ENCODE peak calls at places on chromosomes 1 and 21, in nine cellular contexts. One of them, this sample, is unnamed.

GRCh38 chr1:203168991-203169390 is 6.6 kb downstream of the MYBPH start:
- DNase-seq in T-cell: no peak
- DNase-seq in RPMI8226: no peak
- DNase-seq in PC-3: no peak
- DNase-seq in mesenteric fat pad: no peak
- DNase-seq in GM04504: no peak
- DNase-seq in activated T-cell treated with anti-CD3 and anti-CD28 coated beads for 48 hours: no peak
- DNase-seq in AG04450: no peak
- DNase-seq in mucosa of gallbladder: no peak
- DNase-seq in this sample: no peak

GRCh38 chr21:32442566-32443318 is 30.2 kb downstream of the EVA1C start:
- DNase-seq in T-cell: no peak
- DNase-seq in RPMI8226: no peak
- DNase-seq in PC-3: peak; percentile 28
- DNase-seq in mesenteric fat pad: no peak
- DNase-seq in GM04504: no peak
- DNase-seq in activated T-cell treated with anti-CD3 and anti-CD28 coated beads for 48 hours: no peak
- DNase-seq in AG04450: no peak
- DNase-seq in mucosa of gallbladder: no peak
- DNase-seq in this sample: no peak

GRCh38 chr1:165235777-165236285 is 120.7 kb downstream of the LMX1A start:
- DNase-seq in T-cell: no peak
- DNase-seq in RPMI8226: no peak
- DNase-seq in PC-3: no peak
- DNase-seq in mesenteric fat pad: no peak
- DNase-seq in GM04504: no peak
- DNase-seq in activated T-cell treated with anti-CD3 and anti-CD28 coated beads for 48 hours: no peak
- DNase-seq in AG04450: no peak
- DNase-seq in mucosa of gallbladder: no peak
- DNase-seq in this sample: no peak

GRCh38 chr21:31707499-31707898 is 24.4 kb downstream of the SCAF4 start:
- DNase-seq in T-cell: no peak
- DNase-seq in RPMI8226: no peak
- DNase-seq in PC-3: peak; percentile 41
- DNase-seq in mesenteric fat pad: no peak
- DNase-seq in GM04504: no peak
- DNase-seq in activated T-cell treated with anti-CD3 and anti-CD28 coated beads for 48 hours: no peak
- DNase-seq in AG04450: no peak
- DNase-seq in mucosa of gallbladder: no peak
- DNase-seq in this sample: no peak

GRCh38 chr1:88746916-88747315 is 62.8 kb downstream of the PKN2 start:
- DNase-seq in T-cell: no peak
- DNase-seq in RPMI8226: no peak
- DNase-seq in PC-3: no peak
- DNase-seq in mesenteric fat pad: no peak
- DNase-seq in GM04504: no peak
- DNase-seq in activated T-cell treated with anti-CD3 and anti-CD28 coated beads for 48 hours: no peak
- DNase-seq in AG04450: no peak
- DNase-seq in mucosa of gallbladder: no peak
- DNase-seq in this sample: no peak

GRCh38 chr1:230327892-230328284 is 98.2 kb downstream of the PGBD5 start:
- DNase-seq in T-cell: no peak
- DNase-seq in RPMI8226: no peak
- DNase-seq in PC-3: peak; percentile 87
- DNase-seq in mesenteric fat pad: no peak
- DNase-seq in GM04504: no peak
- DNase-seq in activated T-cell treated with anti-CD3 and anti-CD28 coated beads for 48 hours: peak; percentile 16
- DNase-seq in AG04450: no peak
- DNase-seq in mucosa of gallbladder: no peak
- DNase-seq in this sample: no peak

GRCh38 chr1:104878203-104878911 is 1128.7 kb downstream of the AMY1C start:
- DNase-seq in T-cell: no peak
- DNase-seq in RPMI8226: no peak
- DNase-seq in PC-3: no peak
- DNase-seq in mesenteric fat pad: no peak
- DNase-seq in GM04504: no peak
- DNase-seq in activated T-cell treated with anti-CD3 and anti-CD28 coated beads for 48 hours: no peak
- DNase-seq in AG04450: no peak
- DNase-seq in mucosa of gallbladder: no peak
- DNase-seq in this sample: no peak

GRCh38 chr1:17586172-17586963 is 46.9 kb downstream of the ARHGEF10L start:
- DNase-seq in T-cell: no peak
- DNase-seq in RPMI8226: no peak
- DNase-seq in PC-3: peak; percentile 52
- DNase-seq in mesenteric fat pad: no peak
- DNase-seq in GM04504: peak; percentile 80
- DNase-seq in activated T-cell treated with anti-CD3 and anti-CD28 coated beads for 48 hours: no peak
- DNase-seq in AG04450: peak; percentile 73
- DNase-seq in mucosa of gallbladder: no peak
- DNase-seq in this sample: peak; percentile 75

GRCh38 chr1:115218696-115219095 is 119.4 kb downstream of the NGF start:
- DNase-seq in T-cell: no peak
- DNase-seq in RPMI8226: no peak
- DNase-seq in PC-3: peak; percentile 22
- DNase-seq in mesenteric fat pad: no peak
- DNase-seq in GM04504: no peak
- DNase-seq in activated T-cell treated with anti-CD3 and anti-CD28 coated beads for 48 hours: no peak
- DNase-seq in AG04450: no peak
- DNase-seq in mucosa of gallbladder: no peak
- DNase-seq in this sample: no peak

GRCh38 chr1:188988589-188988988 is 1489.1 kb downstream of the BRINP3 start:
- DNase-seq in T-cell: no peak
- DNase-seq in RPMI8226: no peak
- DNase-seq in PC-3: peak; percentile 10
- DNase-seq in mesenteric fat pad: no peak
- DNase-seq in GM04504: no peak
- DNase-seq in activated T-cell treated with anti-CD3 and anti-CD28 coated beads for 48 hours: no peak
- DNase-seq in AG04450: no peak
- DNase-seq in mucosa of gallbladder: no peak
- DNase-seq in this sample: peak; percentile 1

GRCh38 chr21:44969965-44970755 is 30.3 kb downstream of the SLX9 start:
- DNase-seq in T-cell: no peak
- DNase-seq in RPMI8226: no peak
- DNase-seq in PC-3: peak; percentile 52
- DNase-seq in mesenteric fat pad: no peak
- DNase-seq in GM04504: no peak
- DNase-seq in activated T-cell treated with anti-CD3 and anti-CD28 coated beads for 48 hours: no peak
- DNase-seq in AG04450: no peak
- DNase-seq in mucosa of gallbladder: no peak
- DNase-seq in this sample: no peak

GRCh38 chr21:42672699-42673458 is 19.5 kb downstream of the PDE9A start:
- DNase-seq in T-cell: no peak
- DNase-seq in RPMI8226: no peak
- DNase-seq in PC-3: peak; percentile 90
- DNase-seq in mesenteric fat pad: no peak
- DNase-seq in GM04504: no peak
- DNase-seq in activated T-cell treated with anti-CD3 and anti-CD28 coated beads for 48 hours: no peak
- DNase-seq in AG04450: no peak
- DNase-seq in mucosa of gallbladder: no peak
- DNase-seq in this sample: no peak

GRCh38 chr1:64031191-64031590 is 172.2 kb upstream of the UBE2U start:
- DNase-seq in T-cell: no peak
- DNase-seq in RPMI8226: no peak
- DNase-seq in PC-3: no peak
- DNase-seq in mesenteric fat pad: no peak
- DNase-seq in GM04504: no peak
- DNase-seq in activated T-cell treated with anti-CD3 and anti-CD28 coated beads for 48 hours: no peak
- DNase-seq in AG04450: no peak
- DNase-seq in mucosa of gallbladder: no peak
- DNase-seq in this sample: no peak

GRCh38 chr1:22153653-22154052 is 10.8 kb upstream of the WNT4 start:
- DNase-seq in T-cell: no peak
- DNase-seq in RPMI8226: no peak
- DNase-seq in PC-3: no peak
- DNase-seq in mesenteric fat pad: no peak
- DNase-seq in GM04504: no peak
- DNase-seq in activated T-cell treated with anti-CD3 and anti-CD28 coated beads for 48 hours: no peak
- DNase-seq in AG04450: no peak
- DNase-seq in mucosa of gallbladder: no peak
- DNase-seq in this sample: no peak

GRCh38 chr21:45250914-45251634 is 36.6 kb downstream of the POFUT2 start:
- DNase-seq in T-cell: no peak
- DNase-seq in RPMI8226: no peak
- DNase-seq in PC-3: no peak
- DNase-seq in mesenteric fat pad: no peak
- DNase-seq in GM04504: no peak
- DNase-seq in activated T-cell treated with anti-CD3 and anti-CD28 coated beads for 48 hours: no peak
- DNase-seq in AG04450: no peak
- DNase-seq in mucosa of gallbladder: no peak
- DNase-seq in this sample: no peak

GRCh38 chr1:164589961-164590507 is 31.1 kb downstream of the PBX1 start:
- DNase-seq in T-cell: no peak
- DNase-seq in RPMI8226: no peak
- DNase-seq in PC-3: no peak
- DNase-seq in mesenteric fat pad: no peak
- DNase-seq in GM04504: no peak
- DNase-seq in activated T-cell treated with anti-CD3 and anti-CD28 coated beads for 48 hours: no peak
- DNase-seq in AG04450: no peak
- DNase-seq in mucosa of gallbladder: no peak
- DNase-seq in this sample: no peak

GRCh38 chr21:36048357-36048756 is 12.0 kb downstream of the SETD4 start:
- DNase-seq in T-cell: no peak
- DNase-seq in RPMI8226: no peak
- DNase-seq in PC-3: no peak
- DNase-seq in mesenteric fat pad: no peak
- DNase-seq in GM04504: no peak
- DNase-seq in activated T-cell treated with anti-CD3 and anti-CD28 coated beads for 48 hours: no peak
- DNase-seq in AG04450: no peak
- DNase-seq in mucosa of gallbladder: no peak
- DNase-seq in this sample: no peak

GRCh38 chr1:244836135-244836521 is 670 bp downstream of the COX20 start:
- DNase-seq in T-cell: no peak
- DNase-seq in RPMI8226: peak; percentile 31
- DNase-seq in PC-3: peak; percentile 50
- DNase-seq in mesenteric fat pad: no peak
- DNase-seq in GM04504: no peak
- DNase-seq in activated T-cell treated with anti-CD3 and anti-CD28 coated beads for 48 hours: no peak
- DNase-seq in AG04450: no peak
- DNase-seq in mucosa of gallbladder: no peak
- DNase-seq in this sample: peak; percentile 32

GRCh38 chr1:83763281-83764095 is 235.4 kb downstream of the TTLL7 start:
- DNase-seq in T-cell: no peak
- DNase-seq in RPMI8226: no peak
- DNase-seq in PC-3: no peak
- DNase-seq in mesenteric fat pad: no peak
- DNase-seq in GM04504: no peak
- DNase-seq in activated T-cell treated with anti-CD3 and anti-CD28 coated beads for 48 hours: no peak
- DNase-seq in AG04450: no peak
- DNase-seq in mucosa of gallbladder: no peak
- DNase-seq in this sample: no peak

GRCh38 chr21:38282921-38283320 is 26.1 kb downstream of the KCNJ15 start:
- DNase-seq in T-cell: no peak
- DNase-seq in RPMI8226: no peak
- DNase-seq in PC-3: no peak
- DNase-seq in mesenteric fat pad: no peak
- DNase-seq in GM04504: no peak
- DNase-seq in activated T-cell treated with anti-CD3 and anti-CD28 coated beads for 48 hours: no peak
- DNase-seq in AG04450: no peak
- DNase-seq in mucosa of gallbladder: no peak
- DNase-seq in this sample: no peak

GRCh38 chr1:11952455-11953109 is 18.1 kb downstream of the PLOD1 start:
- DNase-seq in T-cell: no peak
- DNase-seq in RPMI8226: no peak
- DNase-seq in PC-3: no peak
- DNase-seq in mesenteric fat pad: no peak
- DNase-seq in GM04504: no peak
- DNase-seq in activated T-cell treated with anti-CD3 and anti-CD28 coated beads for 48 hours: no peak
- DNase-seq in AG04450: no peak
- DNase-seq in mucosa of gallbladder: no peak
- DNase-seq in this sample: no peak

GRCh38 chr1:27157194-27157593 is 2.3 kb upstream of the SLC9A1 start:
- DNase-seq in T-cell: no peak
- DNase-seq in RPMI8226: no peak
- DNase-seq in PC-3: no peak
- DNase-seq in mesenteric fat pad: no peak
- DNase-seq in GM04504: no peak
- DNase-seq in activated T-cell treated with anti-CD3 and anti-CD28 coated beads for 48 hours: no peak
- DNase-seq in AG04450: no peak
- DNase-seq in mucosa of gallbladder: no peak
- DNase-seq in this sample: no peak

GRCh38 chr21:28789571-28789970 is 203.1 kb downstream of the LTN1 start:
- DNase-seq in T-cell: no peak
- DNase-seq in RPMI8226: no peak
- DNase-seq in PC-3: no peak
- DNase-seq in mesenteric fat pad: no peak
- DNase-seq in GM04504: no peak
- DNase-seq in activated T-cell treated with anti-CD3 and anti-CD28 coated beads for 48 hours: no peak
- DNase-seq in AG04450: no peak
- DNase-seq in mucosa of gallbladder: no peak
- DNase-seq in this sample: no peak

GRCh38 chr1:235045034-235045690 is 83.5 kb downstream of the TOMM20 start:
- DNase-seq in T-cell: no peak
- DNase-seq in RPMI8226: no peak
- DNase-seq in PC-3: no peak
- DNase-seq in mesenteric fat pad: no peak
- DNase-seq in GM04504: no peak
- DNase-seq in activated T-cell treated with anti-CD3 and anti-CD28 coated beads for 48 hours: no peak
- DNase-seq in AG04450: no peak
- DNase-seq in mucosa of gallbladder: no peak
- DNase-seq in this sample: no peak

GRCh38 chr1:237386362-237387143 is 344.6 kb downstream of the RYR2 start:
- DNase-seq in T-cell: no peak
- DNase-seq in RPMI8226: no peak
- DNase-seq in PC-3: peak; percentile 25
- DNase-seq in mesenteric fat pad: no peak
- DNase-seq in GM04504: no peak
- DNase-seq in activated T-cell treated with anti-CD3 and anti-CD28 coated beads for 48 hours: no peak
- DNase-seq in AG04450: no peak
- DNase-seq in mucosa of gallbladder: no peak
- DNase-seq in this sample: peak; percentile 22

GRCh38 chr1:15432327-15432726 is 5.9 kb upstream of the CTRC start:
- DNase-seq in T-cell: no peak
- DNase-seq in RPMI8226: no peak
- DNase-seq in PC-3: no peak
- DNase-seq in mesenteric fat pad: no peak
- DNase-seq in GM04504: no peak
- DNase-seq in activated T-cell treated with anti-CD3 and anti-CD28 coated beads for 48 hours: no peak
- DNase-seq in AG04450: no peak
- DNase-seq in mucosa of gallbladder: no peak
- DNase-seq in this sample: no peak

GRCh38 chr1:205449750-205450443 is 5.9 kb downstream of the BLACAT1 start:
- DNase-seq in T-cell: no peak
- DNase-seq in RPMI8226: no peak
- DNase-seq in PC-3: peak; percentile 97
- DNase-seq in mesenteric fat pad: no peak
- DNase-seq in GM04504: no peak
- DNase-seq in activated T-cell treated with anti-CD3 and anti-CD28 coated beads for 48 hours: peak; percentile 40
- DNase-seq in AG04450: no peak
- DNase-seq in mucosa of gallbladder: peak; percentile 63
- DNase-seq in this sample: no peak

GRCh38 chr1:119674110-119674509 is 26.0 kb upstream of the ZNF697 start:
- DNase-seq in T-cell: no peak
- DNase-seq in RPMI8226: no peak
- DNase-seq in PC-3: peak; percentile 87
- DNase-seq in mesenteric fat pad: no peak
- DNase-seq in GM04504: no peak
- DNase-seq in activated T-cell treated with anti-CD3 and anti-CD28 coated beads for 48 hours: no peak
- DNase-seq in AG04450: no peak
- DNase-seq in mucosa of gallbladder: no peak
- DNase-seq in this sample: peak; percentile 58

This sample was measured in HS-5.